ENCODE peak calls at places on chromosomes 4 and X, in eight cellular contexts. One of them, this sample, is unnamed.

GRCh38 chrX:119512145-119512800 is 44.0 kb downstream of the SLC25A5 start:
- DNase-seq in brain microvascular endothelial cell: peak
- DNase-seq in osteocyte: no peak
- DNase-seq in adrenal gland: peak
- DNase-seq in fibroblast of lung: peak
- DNase-seq in WTC11: peak
- DNase-seq in upper lobe of right lung: peak
- DNase-seq in endothelial cell: peak
- DNase-seq in this sample: peak

GRCh38 chr4:133151681-133152329 is 2.7 kb downstream of the PCDH10 start:
- DNase-seq in upper lobe of right lung: no peak
- DNase-seq in endothelial cell: peak
- DNase-seq in brain microvascular endothelial cell: peak
- DNase-seq in osteocyte: peak
- DNase-seq in WTC11: peak
- DNase-seq in fibroblast of lung: peak
- DNase-seq in adrenal gland: no peak
- DNase-seq in this sample: peak

GRCh38 chrX:131841496-131842410 is 181.3 kb upstream of the STK26 start:
- DNase-seq in WTC11: peak
- DNase-seq in upper lobe of right lung: no peak
- DNase-seq in adrenal gland: peak
- DNase-seq in fibroblast of lung: peak
- DNase-seq in brain microvascular endothelial cell: peak
- DNase-seq in osteocyte: no peak
- DNase-seq in endothelial cell: no peak
- DNase-seq in this sample: peak

GRCh38 chr4:161178310-161178709 is 985.5 kb downstream of the FSTL5 start:
- DNase-seq in upper lobe of right lung: no peak
- DNase-seq in brain microvascular endothelial cell: no peak
- DNase-seq in WTC11: no peak
- DNase-seq in osteocyte: no peak
- DNase-seq in adrenal gland: no peak
- DNase-seq in endothelial cell: no peak
- DNase-seq in fibroblast of lung: no peak
- DNase-seq in this sample: no peak

GRCh38 chr4:94451051-94451404 is 714 bp upstream of the PDLIM5 start:
- DNase-seq in WTC11: no peak
- DNase-seq in adrenal gland: no peak
- DNase-seq in osteocyte: no peak
- DNase-seq in fibroblast of lung: no peak
- DNase-seq in upper lobe of right lung: no peak
- DNase-seq in brain microvascular endothelial cell: no peak
- DNase-seq in endothelial cell: no peak
- DNase-seq in this sample: no peak

GRCh38 chr4:54746228-54746627 is 88.5 kb downstream of the KIT start:
- DNase-seq in upper lobe of right lung: no peak
- DNase-seq in WTC11: no peak
- DNase-seq in fibroblast of lung: peak
- DNase-seq in brain microvascular endothelial cell: no peak
- DNase-seq in adrenal gland: no peak
- DNase-seq in endothelial cell: no peak
- DNase-seq in osteocyte: no peak
- DNase-seq in this sample: no peak

GRCh38 chrX:31540313-31540712 is 468.5 kb upstream of the FTHL17 start:
- DNase-seq in endothelial cell: no peak
- DNase-seq in fibroblast of lung: no peak
- DNase-seq in WTC11: no peak
- DNase-seq in brain microvascular endothelial cell: no peak
- DNase-seq in adrenal gland: no peak
- DNase-seq in upper lobe of right lung: no peak
- DNase-seq in osteocyte: no peak
- DNase-seq in this sample: no peak

GRCh38 chr4:25113915-25114904 is 46.0 kb downstream of the SEPSECS start:
- DNase-seq in WTC11: no peak
- DNase-seq in upper lobe of right lung: no peak
- DNase-seq in brain microvascular endothelial cell: peak
- DNase-seq in fibroblast of lung: peak
- DNase-seq in endothelial cell: no peak
- DNase-seq in adrenal gland: peak
- DNase-seq in osteocyte: no peak
- DNase-seq in this sample: no peak

GRCh38 chrX:7908821-7909220 is 18.4 kb downstream of the PNPLA4 start:
- DNase-seq in osteocyte: no peak
- DNase-seq in upper lobe of right lung: no peak
- DNase-seq in fibroblast of lung: no peak
- DNase-seq in adrenal gland: no peak
- DNase-seq in WTC11: no peak
- DNase-seq in endothelial cell: no peak
- DNase-seq in brain microvascular endothelial cell: no peak
- DNase-seq in this sample: no peak

GRCh38 chr4:131304686-131305085 is 1844.4 kb upstream of the PCDH10 start:
- DNase-seq in endothelial cell: no peak
- DNase-seq in upper lobe of right lung: no peak
- DNase-seq in brain microvascular endothelial cell: no peak
- DNase-seq in osteocyte: no peak
- DNase-seq in WTC11: no peak
- DNase-seq in fibroblast of lung: peak
- DNase-seq in adrenal gland: no peak
- DNase-seq in this sample: no peak

GRCh38 chr4:77203380-77204197 is 46.6 kb downstream of the CCNG2 start:
- DNase-seq in osteocyte: peak
- DNase-seq in fibroblast of lung: peak
- DNase-seq in adrenal gland: peak
- DNase-seq in upper lobe of right lung: no peak
- DNase-seq in endothelial cell: peak
- DNase-seq in WTC11: peak
- DNase-seq in brain microvascular endothelial cell: peak
- DNase-seq in this sample: peak

GRCh38 chrX:9604111-9604907 is 139.5 kb downstream of the TBL1X start:
- DNase-seq in osteocyte: no peak
- DNase-seq in upper lobe of right lung: no peak
- DNase-seq in WTC11: no peak
- DNase-seq in fibroblast of lung: peak
- DNase-seq in adrenal gland: peak
- DNase-seq in brain microvascular endothelial cell: no peak
- DNase-seq in endothelial cell: no peak
- DNase-seq in this sample: no peak

GRCh38 chrX:70386240-70386639 is 36.9 kb upstream of the GDPD2 start:
- DNase-seq in fibroblast of lung: peak
- DNase-seq in WTC11: no peak
- DNase-seq in endothelial cell: no peak
- DNase-seq in osteocyte: no peak
- DNase-seq in upper lobe of right lung: no peak
- DNase-seq in brain microvascular endothelial cell: no peak
- DNase-seq in adrenal gland: no peak
- DNase-seq in this sample: no peak

GRCh38 chrX:79081895-79082512 is 62.5 kb upstream of the GPR174 start:
- DNase-seq in upper lobe of right lung: no peak
- DNase-seq in osteocyte: no peak
- DNase-seq in endothelial cell: peak
- DNase-seq in fibroblast of lung: peak
- DNase-seq in adrenal gland: no peak
- DNase-seq in brain microvascular endothelial cell: peak
- DNase-seq in WTC11: no peak
- DNase-seq in this sample: no peak

GRCh38 chr4:20512053-20512810 is 188.0 kb upstream of the PACRGL start:
- DNase-seq in brain microvascular endothelial cell: no peak
- DNase-seq in fibroblast of lung: no peak
- DNase-seq in adrenal gland: no peak
- DNase-seq in upper lobe of right lung: no peak
- DNase-seq in WTC11: no peak
- DNase-seq in osteocyte: no peak
- DNase-seq in endothelial cell: no peak
- DNase-seq in this sample: no peak

GRCh38 chrX:101450052-101450451 is 35.2 kb upstream of the ARMCX4 start:
- DNase-seq in upper lobe of right lung: no peak
- DNase-seq in endothelial cell: no peak
- DNase-seq in osteocyte: no peak
- DNase-seq in WTC11: no peak
- DNase-seq in fibroblast of lung: no peak
- DNase-seq in adrenal gland: no peak
- DNase-seq in brain microvascular endothelial cell: no peak
- DNase-seq in this sample: no peak

GRCh38 chr4:52377563-52377962 is 281.5 kb downstream of the USP46 start:
- DNase-seq in upper lobe of right lung: no peak
- DNase-seq in brain microvascular endothelial cell: no peak
- DNase-seq in WTC11: peak
- DNase-seq in fibroblast of lung: no peak
- DNase-seq in endothelial cell: no peak
- DNase-seq in adrenal gland: no peak
- DNase-seq in osteocyte: no peak
- DNase-seq in this sample: peak

GRCh38 chrX:41491267-41492004 is 44.3 kb downstream of the NYX start:
- DNase-seq in adrenal gland: no peak
- DNase-seq in brain microvascular endothelial cell: peak
- DNase-seq in upper lobe of right lung: no peak
- DNase-seq in osteocyte: no peak
- DNase-seq in fibroblast of lung: peak
- DNase-seq in WTC11: no peak
- DNase-seq in endothelial cell: no peak
- DNase-seq in this sample: no peak

GRCh38 chr4:15676039-15676438 is 5.6 kb upstream of the FAM200B start:
- DNase-seq in brain microvascular endothelial cell: no peak
- DNase-seq in adrenal gland: no peak
- DNase-seq in WTC11: no peak
- DNase-seq in endothelial cell: no peak
- DNase-seq in upper lobe of right lung: no peak
- DNase-seq in fibroblast of lung: no peak
- DNase-seq in osteocyte: no peak
- DNase-seq in this sample: no peak

GRCh38 chr4:184648220-184649025 is 824 bp downstream of the CASP3 start:
- DNase-seq in upper lobe of right lung: peak
- DNase-seq in endothelial cell: peak
- DNase-seq in WTC11: peak
- DNase-seq in adrenal gland: peak
- DNase-seq in brain microvascular endothelial cell: no peak
- DNase-seq in osteocyte: no peak
- DNase-seq in fibroblast of lung: peak
- DNase-seq in this sample: peak

GRCh38 chrX:49184294-49185061 is 1.7 kb downstream of the PRICKLE3 start:
- DNase-seq in endothelial cell: peak
- DNase-seq in WTC11: peak
- DNase-seq in osteocyte: peak
- DNase-seq in adrenal gland: peak
- DNase-seq in fibroblast of lung: peak
- DNase-seq in brain microvascular endothelial cell: peak
- DNase-seq in upper lobe of right lung: peak
- DNase-seq in this sample: peak
- TF ChIP-seq CTCF in endothelial cell: no peak
- TF ChIP-seq CTCF in WTC11: no peak
- TF ChIP-seq CTCF in osteocyte: no peak
- TF ChIP-seq CTCF in adrenal gland: no peak
- TF ChIP-seq CTCF in fibroblast of lung: no peak
- TF ChIP-seq CTCF in brain microvascular endothelial cell: no peak
- TF ChIP-seq CTCF in upper lobe of right lung: no peak
- TF ChIP-seq CTCF in this sample: no peak

DNA sequence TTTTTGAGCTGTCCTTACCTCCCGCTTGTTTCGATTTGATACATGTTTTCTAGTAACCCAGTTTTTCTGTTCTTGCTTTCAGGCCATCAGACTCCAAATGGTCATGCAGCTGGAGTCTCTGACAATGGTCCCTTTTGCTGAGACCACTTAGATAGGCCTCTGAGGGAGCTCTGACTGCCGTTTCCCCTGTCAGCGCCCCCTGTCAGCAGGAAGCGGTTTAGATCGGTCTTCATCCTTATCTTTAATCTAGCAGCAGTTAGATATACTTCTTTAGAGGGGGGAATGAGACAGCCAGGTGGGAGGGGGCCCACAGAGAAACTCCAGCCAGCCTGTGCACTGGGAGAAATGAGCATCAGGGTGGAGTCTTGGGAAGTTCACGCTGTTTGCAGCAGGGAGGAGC is 457.9 kb downstream of the GPAT3 start:
- DNase-seq in adrenal gland: no peak
- DNase-seq in brain microvascular endothelial cell: no peak
- DNase-seq in osteocyte: no peak
- DNase-seq in endothelial cell: no peak
- DNase-seq in fibroblast of lung: no peak
- DNase-seq in WTC11: peak
- DNase-seq in upper lobe of right lung: no peak
- DNase-seq in this sample: peak
- TF ChIP-seq CTCF in adrenal gland: no peak
- TF ChIP-seq CTCF in brain microvascular endothelial cell: peak
- TF ChIP-seq CTCF in osteocyte: no peak
- TF ChIP-seq CTCF in endothelial cell: no peak
- TF ChIP-seq CTCF in fibroblast of lung: no peak
- TF ChIP-seq CTCF in WTC11: peak
- TF ChIP-seq CTCF in upper lobe of right lung: no peak
- TF ChIP-seq CTCF in this sample: no peak

GRCh38 chr4:177367336-177367735 is 57.7 kb downstream of the NEIL3 start:
- DNase-seq in brain microvascular endothelial cell: peak
- DNase-seq in fibroblast of lung: peak
- DNase-seq in osteocyte: no peak
- DNase-seq in adrenal gland: no peak
- DNase-seq in endothelial cell: peak
- DNase-seq in WTC11: peak
- DNase-seq in upper lobe of right lung: no peak
- DNase-seq in this sample: no peak
- TF ChIP-seq CTCF in brain microvascular endothelial cell: peak
- TF ChIP-seq CTCF in fibroblast of lung: peak
- TF ChIP-seq CTCF in osteocyte: no peak
- TF ChIP-seq CTCF in adrenal gland: no peak
- TF ChIP-seq CTCF in endothelial cell: no peak
- TF ChIP-seq CTCF in WTC11: no peak
- TF ChIP-seq CTCF in upper lobe of right lung: no peak
- TF ChIP-seq CTCF in this sample: no peak

GRCh38 chr4:165288639-165289428 is 38.6 kb upstream of the MSMO1 start:
- DNase-seq in brain microvascular endothelial cell: peak
- DNase-seq in adrenal gland: no peak
- DNase-seq in osteocyte: no peak
- DNase-seq in upper lobe of right lung: no peak
- DNase-seq in WTC11: no peak
- DNase-seq in fibroblast of lung: peak
- DNase-seq in endothelial cell: no peak
- DNase-seq in this sample: no peak
- TF ChIP-seq CTCF in brain microvascular endothelial cell: no peak
- TF ChIP-seq CTCF in adrenal gland: no peak
- TF ChIP-seq CTCF in osteocyte: no peak
- TF ChIP-seq CTCF in upper lobe of right lung: no peak
- TF ChIP-seq CTCF in WTC11: no peak
- TF ChIP-seq CTCF in fibroblast of lung: no peak
- TF ChIP-seq CTCF in endothelial cell: no peak
- TF ChIP-seq CTCF in this sample: no peak